ENCODE peak calls at places on chromosome 5, in nine cellular contexts. L is tibial artery; X is endodermal cell; G is esophagus squamous epithelium; R is stimulated activated CD4-positive, alpha-beta T cell treated with anti-CD3 and anti-CD28 coated beads, TNF-alpha, amount 100 ng/mL, for 1 hour; Q is Ammon's horn; V is AG09309; C is fibroblast of lung; Z is CD4-positive, CD25-positive, alpha-beta regulatory T cell. H is an unnamed sample.

GRCh38 chr5:34550977-34551376 is 105.2 kb upstream of the RAI14 start:
- DNase-seq in L (no peak), X (no peak), G (no peak), R (no peak), Q (no peak), V (no peak), C (no peak), Z (no peak), H (no peak)

GRCh38 chr5:65981548-65981947 is 55.2 kb downstream of the ERBIN start:
- DNase-seq in L (no peak), X (peak; percentile 47), G (no peak), R (no peak), Q (no peak), V (no peak), C (no peak), Z (no peak), H (no peak)

GRCh38 chr5:36658016-36658415 is 51.6 kb downstream of the SLC1A3 start:
- DNase-seq in L (no peak), X (no peak), G (no peak), R (no peak), Q (no peak), V (no peak), C (peak; percentile 79), Z (no peak), H (no peak)

GRCh38 chr5:131641494-131641893 is 6.5 kb upstream of the RAPGEF6 start:
- DNase-seq in L (no peak), X (no peak), G (no peak), R (no peak), Q (no peak), V (no peak), C (no peak), Z (no peak), H (no peak)

GRCh38 chr5:123088031-123088805 is 823 bp upstream of the PRDM6 start:
- DNase-seq in L (peak; percentile 51), X (peak; percentile 80), G (no peak), R (no peak), Q (no peak), V (no peak), C (peak; percentile 20), Z (no peak), H (no peak)

GRCh38 chr5:87074934-87075541 is 192.6 kb upstream of the RASA1 start:
- DNase-seq in L (no peak), X (no peak), G (no peak), R (no peak), Q (no peak), V (no peak), C (no peak), Z (no peak), H (no peak)

GRCh38 chr5:157820593-157821252 is 38.2 kb downstream of the CLINT1 start:
- DNase-seq in L (no peak), X (no peak), G (no peak), R (no peak), Q (peak; percentile 35), V (no peak), C (peak; percentile 54), Z (no peak), H (no peak)

GRCh38 chr5:179405426-179406030 is 60.3 kb upstream of the ADAMTS2 start:
- DNase-seq in L (no peak), X (no peak), G (no peak), R (no peak), Q (no peak), V (no peak), C (no peak), Z (no peak), H (no peak)

GRCh38 chr5:95390812-95391492 is at the start of gene FAM81B:
- DNase-seq in L (no peak), X (no peak), G (no peak), R (no peak), Q (no peak), V (no peak), C (peak; percentile 22), Z (no peak), H (peak; percentile 17)

GRCh38 chr5:102794677-102795331 is 39.7 kb downstream of the PAM start:
- DNase-seq in L (no peak), X (peak; percentile 59), G (no peak), R (no peak), Q (no peak), V (no peak), C (no peak), Z (no peak), H (no peak)

GRCh38 chr5:143494162-143494561 is 90.7 kb upstream of the NR3C1 start:
- DNase-seq in L (no peak), X (no peak), G (no peak), R (no peak), Q (no peak), V (peak; percentile 68), C (peak; percentile 89), Z (no peak), H (peak; percentile 79)

GRCh38 chr5:134466241-134467069 is 54.8 kb upstream of the CDKN2AIPNL start:
- DNase-seq in L (peak; percentile 99), X (peak; percentile 95), G (peak; percentile 67), R (peak; percentile 16), Q (peak; percentile 93), V (no peak), C (peak; percentile 73), Z (no peak), H (peak; percentile 94)

GRCh38 chr5:180116077-180116375 is 44.5 kb upstream of the RNF130 start:
- DNase-seq in L (no peak), X (no peak), G (no peak), R (no peak), Q (no peak), V (no peak), C (no peak), Z (no peak), H (no peak)

GRCh38 chr5:73735032-73735734 is 109.2 kb downstream of the ARHGEF28 start:
- DNase-seq in L (no peak), X (no peak), G (no peak), R (no peak), Q (no peak), V (peak; percentile 32), C (peak; percentile 12), Z (no peak), H (no peak)

GRCh38 chr5:168531987-168532386 is 2.9 kb downstream of the FBLL1 start:
- DNase-seq in L (no peak), X (no peak), G (no peak), R (no peak), Q (no peak), V (no peak), C (no peak), Z (no peak), H (no peak)

GRCh38 chr5:38961691-38962090 is 112.5 kb downstream of the RICTOR start:
- DNase-seq in L (no peak), X (no peak), G (no peak), R (no peak), Q (no peak), V (no peak), C (no peak), Z (no peak), H (no peak)

GRCh38 chr5:141411575-141411974 is 1.2 kb upstream of the PCDHGA10 start:
- DNase-seq in L (no peak), X (no peak), G (no peak), R (no peak), Q (no peak), V (no peak), C (no peak), Z (no peak), H (no peak)

GRCh38 chr5:115070737-115071136 is 99.0 kb downstream of the TRIM36 start:
- DNase-seq in L (no peak), X (no peak), G (no peak), R (no peak), Q (no peak), V (no peak), C (no peak), Z (no peak), H (no peak)

GRCh38 chr5:156326718-156327259 is at the start of gene SGCD:
- DNase-seq in L (peak; percentile 60), X (peak; percentile 49), G (no peak), R (no peak), Q (peak; percentile 85), V (peak; percentile 94), C (peak; percentile 90), Z (no peak), H (peak; percentile 69)

H was measured in skeletal muscle cell.